ENCODE peak calls at places on chromosome 19, in ten cellular contexts. B is choroid plexus epithelial cell; T is RPMI8226; Q is ELF-1; F is head of caudate nucleus; V is uterus; X is CD4-positive, alpha-beta memory T cell; Y is H54; U is cardiac muscle cell; C is aorta. S is an unnamed sample.

GRCh38 chr19:57812201-57812600 is 2.5 kb downstream of the ZNF552 start:
- DNase-seq in X (no peak), Q (no peak), U (no peak), B (no peak), T (no peak), V (no peak), Y (no peak), F (no peak), C (no peak), S (no peak)

GRCh38 chr19:34475026-34475974 is 6.3 kb upstream of the WTIP start:
- DNase-seq in T (no peak), Y (peak), B (peak), U (no peak), V (no peak), X (no peak), Q (no peak), F (peak), C (no peak), S (peak)

GRCh38 chr19:54692294-54692615 is 29.5 kb downstream of the LILRB4 start:
- DNase-seq in T (no peak), B (no peak), X (no peak), Y (no peak), V (no peak), C (no peak), Q (no peak), F (no peak), U (no peak), S (no peak)

GRCh38 chr19:12825259-12826131 is 8.9 kb downstream of the RTBDN start:
- DNase-seq in T (peak), V (no peak), Q (peak), Y (no peak), X (no peak), B (no peak), C (no peak), U (peak), F (no peak), S (no peak)

GRCh38 chr19:35908977-35909683 is 1.0 kb upstream of the TYROBP start:
- DNase-seq in V (no peak), Q (no peak), U (no peak), C (peak), B (no peak), X (no peak), T (peak), F (peak), Y (no peak), S (no peak)

GRCh38 chr19:17933414-17934129 is 757 bp downstream of the CCDC124 start:
- DNase-seq in F (no peak), B (peak), X (no peak), Y (peak), C (no peak), T (peak), V (no peak), Q (peak), U (no peak), S (peak)

GRCh38 chr19:48858984-48859710 is 9.3 kb downstream of the PLEKHA4 start:
- DNase-seq in Y (no peak), T (peak), F (no peak), X (peak), Q (peak), B (no peak), U (no peak), C (peak), V (no peak), S (no peak)

GRCh38 chr19:46254776-46255175 is 25.2 kb downstream of the IGFL1 start:
- DNase-seq in U (no peak), V (no peak), Y (no peak), T (no peak), C (no peak), X (no peak), Q (no peak), F (no peak), B (no peak), S (peak)

GRCh38 chr19:10137751-10138682 is 18.3 kb upstream of the EIF3G start:
- DNase-seq in T (no peak), Q (no peak), V (no peak), B (no peak), C (no peak), X (no peak), U (no peak), Y (no peak), F (peak), S (no peak)